ENCODE peak calls at places on chromosome 12, in nine cellular contexts. Q, V, K, E, J, L, C, U and G are unnamed samples.

GRCh38 chr12:48542300-48542928 is 17.0 kb downstream of the OR8S1 start:
- DNase-seq in Q (peak; percentile 42), V (no peak), K (no peak), E (peak; percentile 27), J (peak; percentile 62), L (peak; percentile 30), C (peak; percentile 45), U (no peak), G (peak; percentile 53)

GRCh38 chr12:6828671-6829531 is 694 bp downstream of the P3H3 start:
- DNase-seq in Q (no peak), V (peak; percentile 65), K (peak; percentile 58), E (no peak), J (no peak), L (no peak), C (peak; percentile 72), U (peak; percentile 70), G (peak; percentile 72)

GRCh38 chr12:52232916-52233461 is at the start of gene KRT7:
- DNase-seq in Q (peak; percentile 90), V (peak; percentile 78), K (no peak), E (no peak), J (peak; percentile 88), L (no peak), C (peak; percentile 63), U (no peak), G (no peak)

GRCh38 chr12:6538420-6539275 is 4.3 kb downstream of the GAPDH start:
- DNase-seq in Q (peak; percentile 41), V (no peak), K (no peak), E (peak; percentile 6), J (no peak), L (no peak), C (no peak), U (no peak), G (peak; percentile 48)

GRCh38 chr12:50650285-50650684 is 113.6 kb upstream of the ATF1 start:
- DNase-seq in Q (no peak), V (no peak), K (no peak), E (no peak), J (no peak), L (no peak), C (no peak), U (no peak), G (no peak)

GRCh38 chr12:46920503-46920902 is 94.7 kb upstream of the SLC38A4 start:
- DNase-seq in Q (no peak), V (no peak), K (no peak), E (no peak), J (no peak), L (no peak), C (no peak), U (no peak), G (no peak)

GRCh38 chr12:3770891-3771290 is 18.0 kb upstream of the CRACR2A start:
- DNase-seq in Q (peak; percentile 89), V (no peak), K (no peak), E (no peak), J (no peak), L (no peak), C (no peak), U (no peak), G (peak; percentile 55)

GRCh38 chr12:114166360-114166759 is 200.2 kb upstream of the RBM19 start:
- DNase-seq in Q (no peak), V (no peak), K (peak; percentile 31), E (peak; percentile 9), J (no peak), L (peak; percentile 60), C (peak; percentile 82), U (peak; percentile 51), G (peak; percentile 79)

GRCh38 chr12:90909069-90909676 is 45.8 kb downstream of the CCER1 start:
- DNase-seq in Q (peak; percentile 46), V (no peak), K (no peak), E (peak; percentile 6), J (no peak), L (peak; percentile 51), C (peak; percentile 65), U (peak; percentile 66), G (peak; percentile 73)

GRCh38 chr12:8549381-8549780 is 8.7 kb upstream of the CLEC4E start:
- DNase-seq in Q (no peak), V (no peak), K (no peak), E (no peak), J (no peak), L (no peak), C (no peak), U (no peak), G (no peak)

GRCh38 chr12:84135879-84136278 is 776.7 kb downstream of the SLC6A15 start:
- DNase-seq in Q (no peak), V (no peak), K (no peak), E (no peak), J (no peak), L (no peak), C (no peak), U (no peak), G (no peak)

GRCh38 chr12:47488888-47489287 is 216.9 kb downstream of the RPAP3 start:
- DNase-seq in Q (no peak), V (no peak), K (no peak), E (no peak), J (no peak), L (no peak), C (no peak), U (no peak), G (no peak)

GRCh38 chr12:6280053-6280469 is 30.4 kb upstream of the PLEKHG6 start:
- DNase-seq in Q (peak; percentile 95), V (peak; percentile 78), K (no peak), E (peak; percentile 93), J (peak; percentile 70), L (peak; percentile 84), C (no peak), U (no peak), G (peak; percentile 90)

GRCh38 chr12:59164991-59165718 is 244.9 kb upstream of the LRIG3 start:
- DNase-seq in Q (peak; percentile 36), V (no peak), K (no peak), E (peak; percentile 13), J (no peak), L (no peak), C (peak; percentile 66), U (no peak), G (peak; percentile 67)

GRCh38 chr12:108333898-108334699 is 5.0 kb downstream of the CMKLR1 start:
- DNase-seq in Q (peak; percentile 30), V (no peak), K (peak; percentile 42), E (no peak), J (no peak), L (no peak), C (no peak), U (no peak), G (no peak)

GRCh38 chr12:67645571-67645970 is 3.0 kb upstream of the DYRK2 start:
- DNase-seq in Q (peak; percentile 26), V (no peak), K (no peak), E (no peak), J (no peak), L (no peak), C (no peak), U (no peak), G (peak; percentile 43)

GRCh38 chr12:115857160-115857920 is 420.2 kb downstream of the MED13L start:
- DNase-seq in Q (no peak), V (no peak), K (no peak), E (no peak), J (no peak), L (no peak), C (no peak), U (no peak), G (no peak)
- TF ChIP-seq CTCF in Q (no peak), V (no peak), K (no peak), E (no peak), J (no peak), L (no peak), C (no peak), U (no peak), G (peak; percentile 3)

GRCh38 chr12:119372540-119372939 is 38.0 kb downstream of the CCDC60 start:
- DNase-seq in Q (no peak), V (no peak), K (peak; percentile 76), E (no peak), J (no peak), L (no peak), C (no peak), U (no peak), G (peak; percentile 92)
- H3K27ac ChIP-seq in Q (no peak overlapping the region), V (no peak overlapping the region), K (peak overlapping the region; percentile 69), E (no peak overlapping the region), J (no peak overlapping the region), L (no peak overlapping the region), C (no peak overlapping the region), U (no peak overlapping the region), G (peak overlapping the region; percentile 92)

GRCh38 chr12:29589271-29589670 is 91.8 kb upstream of the OVCH1 start:
- DNase-seq in Q (no peak), V (no peak), K (no peak), E (no peak), J (no peak), L (no peak), C (no peak), U (no peak), G (no peak)

GRCh38 chr12:29595071-29595755 is 97.7 kb upstream of the OVCH1 start:
- DNase-seq in Q (no peak), V (no peak), K (no peak), E (no peak), J (no peak), L (no peak), C (no peak), U (no peak), G (no peak)

GRCh38 chr12:29593001-29593400 is 95.5 kb upstream of the OVCH1 start:
- DNase-seq in Q (no peak), V (no peak), K (no peak), E (no peak), J (no peak), L (no peak), C (no peak), U (no peak), G (no peak)

GRCh38 chr12:29589852-29590251 is 92.4 kb upstream of the OVCH1 start:
- DNase-seq in Q (no peak), V (no peak), K (no peak), E (no peak), J (no peak), L (no peak), C (no peak), U (no peak), G (peak; percentile 39)

DNA sequence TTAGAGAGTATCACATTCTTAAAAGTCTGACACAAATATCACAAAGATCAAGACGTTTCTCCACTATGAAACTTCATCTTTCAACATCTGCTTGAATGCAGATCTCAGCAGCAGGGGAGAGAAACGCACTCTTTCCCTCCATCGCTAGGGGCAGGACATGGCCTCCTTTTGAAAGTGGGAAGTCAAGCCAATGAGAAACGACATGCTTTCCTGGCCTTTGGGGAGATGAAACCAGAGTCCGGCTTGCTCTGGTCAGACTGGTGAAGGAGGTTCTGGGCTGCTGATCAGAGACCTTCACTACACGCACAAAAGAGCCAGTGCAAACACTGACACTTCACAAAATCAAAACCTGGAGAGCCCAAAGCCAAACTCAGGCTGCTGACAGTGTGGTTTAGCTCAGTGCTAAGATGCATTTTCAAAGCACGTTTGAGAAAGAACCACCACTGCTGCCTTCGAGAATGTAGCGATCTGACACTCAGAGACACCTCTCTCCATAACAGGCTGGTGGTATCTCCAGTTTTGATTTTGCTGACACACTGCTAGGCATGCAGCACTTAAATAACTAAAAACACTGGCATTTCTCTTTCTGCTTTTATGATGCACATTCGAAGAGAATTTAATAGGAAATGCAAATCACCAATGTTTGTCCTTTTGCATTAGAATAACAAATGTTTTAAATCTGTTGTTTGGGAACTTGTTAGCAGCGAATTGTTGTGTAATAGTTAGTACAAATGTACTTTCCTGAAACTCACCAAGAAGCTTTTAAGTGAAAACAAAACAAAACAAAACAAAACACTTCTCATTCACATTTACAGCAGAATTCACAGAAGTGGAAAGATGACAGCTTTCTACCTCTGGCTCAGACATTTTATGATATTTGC is 93.9 kb upstream of the OVCH1 start:
- DNase-seq in Q (no peak), V (no peak), K (peak; percentile 44), E (no peak), J (no peak), L (no peak), C (peak; percentile 62), U (peak; percentile 26), G (peak; percentile 57)
- TF ChIP-seq CTCF in Q (peak; percentile 25), V (no peak), K (peak; percentile 35), E (no peak), J (no peak), L (peak; percentile 9), C (peak; percentile 49), U (peak; percentile 22), G (peak; percentile 64)

GRCh38 chr12:203074-203461 is 10.9 kb downstream of the SLC6A12 start:
- DNase-seq in Q (no peak), V (no peak), K (no peak), E (no peak), J (no peak), L (no peak), C (no peak), U (no peak), G (no peak)
- H3K27ac ChIP-seq in Q (no peak overlapping the region), V (no peak overlapping the region), K (no peak overlapping the region), E (no peak overlapping the region), J (no peak overlapping the region), L (no peak overlapping the region), C (no peak overlapping the region), U (peak overlapping the region; percentile 24), G (no peak overlapping the region)